ENCODE peak calls at places on chromosome 17, in five cellular contexts. C is neural progenitor cell; N is mammary epithelial cell; Z is CD8-positive, alpha-beta T cell; D is thoracic aorta. Y is an unnamed sample.

GRCh38 chr17:75271955-75272847 is 1.2 kb upstream of the MIF4GD start:
- DNase-seq in D (no peak), C (no peak), N (no peak), Z (no peak), Y (peak; percentile 81)

GRCh38 chr17:17942846-17943245 is 29.4 kb downstream of the TOM1L2 start:
- DNase-seq in D (no peak), Z (no peak), C (no peak), N (peak; percentile 46), Y (no peak)

GRCh38 chr17:17075037-17075755 is 32.9 kb downstream of the MPRIP start:
- DNase-seq in D (no peak), C (no peak), Z (no peak), N (peak; percentile 54), Y (peak; percentile 63)

GRCh38 chr17:31509095-31509804 is 117.8 kb downstream of the RAB11FIP4 start:
- DNase-seq in Z (no peak), D (no peak), N (no peak), C (no peak), Y (no peak)

GRCh38 chr17:7825206-7825980 is 8.6 kb upstream of the KDM6B start:
- DNase-seq in Z (no peak), N (no peak), D (no peak), C (peak; percentile 21), Y (peak; percentile 35)

GRCh38 chr17:47225436-47225858 is 16.3 kb downstream of the MYL4 start:
- DNase-seq in C (no peak), D (peak; percentile 87), Z (no peak), N (peak; percentile 67), Y (peak; percentile 30)

GRCh38 chr17:15368605-15369004 is 27.2 kb upstream of the TEKT3 start:
- DNase-seq in Z (no peak), D (no peak), C (no peak), N (no peak), Y (no peak)

GRCh38 chr17:1638171-1638583 is 7.4 kb downstream of the SCARF1 start:
- DNase-seq in Z (no peak), C (peak; percentile 79), D (no peak), N (no peak), Y (no peak)

GRCh38 chr17:56595831-56596740 is 2.6 kb downstream of the NOG start:
- DNase-seq in C (peak; percentile 59), N (peak; percentile 20), Z (no peak), D (no peak), Y (no peak)

GRCh38 chr17:79826210-79826680 is 13.0 kb downstream of the CBX4 start:
- DNase-seq in N (no peak), D (no peak), C (no peak), Z (no peak), Y (no peak)

GRCh38 chr17:75720656-75721462 is at the start of gene ITGB4:
- DNase-seq in N (peak; percentile 92), C (peak; percentile 80), Z (peak; percentile 20), D (no peak), Y (no peak)

GRCh38 chr17:56779898-56780777 is 53.6 kb downstream of the C17orf67 start:
- DNase-seq in C (peak; percentile 83), Z (peak; percentile 77), D (peak; percentile 3), N (peak; percentile 78), Y (peak; percentile 73)

GRCh38 chr17:13265306-13265705 is 247.5 kb upstream of the ELAC2 start:
- DNase-seq in Z (no peak), N (no peak), D (no peak), C (no peak), Y (no peak)

GRCh38 chr17:50062323-50063243 is 6.7 kb downstream of the ITGA3 start:
- DNase-seq in D (peak; percentile 77), Z (no peak), C (no peak), N (peak; percentile 99), Y (no peak)

GRCh38 chr17:13306310-13306962 is 288.6 kb upstream of the ELAC2 start:
- DNase-seq in Z (no peak), N (peak; percentile 51), C (peak; percentile 75), D (no peak), Y (peak; percentile 58)

GRCh38 chr17:17933775-17934174 is 38.4 kb downstream of the TOM1L2 start:
- DNase-seq in N (no peak), Z (no peak), D (no peak), C (no peak), Y (no peak)

GRCh38 chr17:82205720-82206508 is 6.7 kb downstream of the CCDC57 start:
- DNase-seq in C (peak; percentile 89), Z (peak; percentile 61), D (no peak), N (peak; percentile 98), Y (peak; percentile 89)

GRCh38 chr17:9021158-9021984 is at the start of gene NTN1:
- DNase-seq in C (peak; percentile 83), N (peak; percentile 61), Z (peak; percentile 28), D (no peak), Y (peak; percentile 15)

GRCh38 chr17:40534431-40535189 is 30.7 kb downstream of the CCR7 start:
- DNase-seq in C (no peak), Z (no peak), D (no peak), N (no peak), Y (no peak)

GRCh38 chr17:73591278-73592078 is 52.8 kb downstream of the SDK2 start:
- DNase-seq in D (no peak), N (no peak), Z (peak; percentile 39), C (no peak), Y (no peak)

GRCh38 chr17:5557485-5557884 is 26.8 kb downstream of the NLRP1 start:
- DNase-seq in C (no peak), Z (no peak), N (peak; percentile 69), D (no peak), Y (no peak)

GRCh38 chr17:40859536-40859935 is 7.5 kb downstream of the KRT12 start:
- DNase-seq in N (no peak), D (no peak), Z (no peak), C (no peak), Y (no peak)

GRCh38 chr17:29149431-29150064 is 30.6 kb downstream of the MYO18A start:
- DNase-seq in C (no peak), Z (no peak), D (no peak), N (peak; percentile 87), Y (no peak)

GRCh38 chr17:45108595-45109521 is 23.5 kb downstream of the PLCD3 start:
- DNase-seq in C (no peak), D (no peak), N (no peak), Z (no peak), Y (no peak)

GRCh38 chr17:18356624-18357023 is 6.7 kb downstream of the SHMT1 start:
- DNase-seq in Z (no peak), D (no peak), C (no peak), N (no peak), Y (no peak)

GRCh38 chr17:70776446-70776845 is 607.1 kb downstream of the KCNJ2 start:
- DNase-seq in N (no peak), D (no peak), C (no peak), Z (no peak), Y (no peak)

GRCh38 chr17:70774339-70775110 is 605.2 kb downstream of the KCNJ2 start:
- DNase-seq in N (no peak), C (no peak), D (no peak), Z (no peak), Y (no peak)

GRCh38 chr17:70775667-70776066 is 606.3 kb downstream of the KCNJ2 start:
- DNase-seq in N (no peak), C (no peak), Z (no peak), D (no peak), Y (peak; percentile 52)

DNA sequence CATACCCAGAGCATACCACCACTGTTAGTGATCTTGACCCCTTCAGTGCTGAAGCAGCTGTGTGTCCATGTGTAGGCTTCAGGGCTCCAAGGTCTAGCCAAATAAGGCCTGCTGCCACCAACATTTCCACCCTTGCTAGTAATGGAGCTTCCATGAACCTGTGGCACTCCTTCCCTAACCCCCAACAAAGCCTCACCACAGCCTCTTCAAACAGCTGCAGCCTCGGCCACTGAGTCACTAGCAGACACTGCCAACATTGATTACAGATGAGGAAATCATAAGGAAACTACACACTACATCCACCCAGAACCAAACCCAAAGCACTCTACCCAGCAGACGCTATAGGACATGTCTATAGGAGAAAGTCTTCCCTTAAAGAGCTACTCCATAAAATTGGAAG is 610.7 kb downstream of the KCNJ2 start:
- DNase-seq in Z (no peak), D (no peak), C (no peak), N (no peak), Y (no peak)
- TF ChIP-seq CTCF in Z (no peak), D (no peak), C (no peak), N (no peak), Y (no peak)

DNA sequence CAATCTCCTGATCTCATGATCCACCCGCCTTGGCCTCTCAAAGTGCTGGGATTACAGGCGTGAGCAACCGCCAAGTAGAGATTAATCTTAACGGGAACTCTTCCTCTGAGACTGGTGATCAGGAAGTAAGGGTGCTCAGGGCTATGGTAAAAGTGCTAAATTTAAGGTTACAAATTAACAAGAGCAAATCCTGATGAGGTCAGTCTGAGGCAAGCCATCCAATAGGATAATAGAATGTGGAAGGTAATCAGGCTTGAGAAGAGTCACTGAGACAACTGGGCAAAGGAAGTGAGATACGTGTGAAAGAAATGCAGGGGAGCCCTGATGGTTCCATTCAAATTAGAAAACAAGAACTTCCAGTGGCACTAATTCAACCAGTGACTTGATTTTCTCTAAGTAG is 69.1 kb downstream of the CACNG1 start:
- DNase-seq in D (no peak), Z (no peak), N (no peak), C (no peak), Y (no peak)
- H3K36me3 ChIP-seq in D (peaks cover 13% of the 10 kb centered on the region), Z (peaks cover 29% of the 10 kb centered on the region), N (peaks cover 7% of the 10 kb centered on the region), C (no peaks in the 10 kb centered on the region), Y (peaks cover 31% of the 10 kb centered on the region)

GRCh38 chr17:28046034-28046825 is 3.8 kb downstream of the NLK start:
- DNase-seq in Z (no peak), C (no peak), D (no peak), N (no peak), Y (no peak)

GRCh38 chr17:28047806-28048205 is 5.3 kb downstream of the NLK start:
- DNase-seq in Z (no peak), N (no peak), D (no peak), C (peak; percentile 56), Y (no peak)

GRCh38 chr17:28053044-28053670 is 10.7 kb downstream of the NLK start:
- DNase-seq in Z (no peak), N (no peak), D (no peak), C (no peak), Y (no peak)

GRCh38 chr17:28045304-28045703 is 2.8 kb downstream of the NLK start:
- DNase-seq in N (no peak), C (no peak), D (no peak), Z (no peak), Y (no peak)

DNA sequence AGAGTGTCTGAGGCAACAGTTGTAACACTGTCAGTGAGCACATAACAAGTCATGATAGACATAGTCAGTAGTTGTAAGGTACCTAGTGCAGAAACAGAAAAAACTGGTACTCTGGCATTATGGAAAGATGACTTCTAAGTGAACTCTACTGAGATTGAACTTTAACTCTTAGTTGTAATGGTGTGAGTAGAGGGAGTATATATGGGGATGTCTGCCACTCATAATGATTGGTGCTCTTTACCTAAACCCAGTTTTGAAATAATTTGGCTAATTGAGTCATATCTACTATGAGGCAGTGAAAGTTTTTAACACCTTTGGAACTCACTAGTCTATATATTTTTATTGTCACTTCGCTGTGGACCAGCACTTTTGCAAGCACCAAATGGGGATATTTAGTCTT is 6.6 kb downstream of the NLK start:
- DNase-seq in Z (no peak), D (no peak), C (no peak), N (no peak), Y (no peak)
- H3K4me1 ChIP-seq in Z (peaks cover 17% of the 10 kb centered on the region), D (peaks cover 20% of the 10 kb centered on the region), C (peaks cover 57% of the 10 kb centered on the region), N (no peaks in the 10 kb centered on the region), Y (no peaks in the 10 kb centered on the region)

DNA sequence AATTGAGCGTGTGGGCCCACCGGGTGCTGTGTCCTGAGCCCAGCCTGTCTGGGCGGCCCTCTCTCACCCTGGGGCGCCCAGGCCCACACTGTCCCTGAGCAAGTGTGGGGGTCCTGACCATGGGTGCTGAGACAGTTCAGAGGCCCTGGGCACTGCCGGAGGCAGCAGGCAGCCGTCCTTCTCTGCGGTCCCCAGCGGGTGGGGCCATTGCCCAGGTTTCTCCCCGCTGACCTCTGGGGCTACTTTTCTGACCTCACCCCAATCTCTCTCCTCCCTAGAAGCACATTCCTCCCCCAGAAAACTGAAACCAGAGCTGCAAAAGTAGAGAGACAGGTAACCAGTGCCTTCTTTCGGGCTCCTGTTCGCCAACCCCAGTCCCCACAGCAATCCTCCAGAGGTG is 36.0 kb upstream of the PVALEF start:
- DNase-seq in C (peak; percentile 50), Z (no peak), D (no peak), N (no peak), Y (no peak)
- TF ChIP-seq CTCF in C (peak; percentile 45), Z (no peak), D (no peak), N (peak; percentile 4), Y (peak; percentile 27)

Y was measured in BE2C.